ENCODE peak calls at places on chromosomes 2 and 18, in eight cellular contexts. F is prostate gland, H is iPS DF 6.9, W is A549, C is tibial artery, V is IMR-90, S is aorta, R is neural progenitor cell. B is an unnamed sample. For H3K4me1, the result is how much of the 10 kb centered on the place peaks cover.

GRCh38 chr2:177998996-177999395 is 73.6 kb downstream of the PDE11A start:
- DNase-seq in F (no peak), H (no peak), W (no peak), C (no peak), V (no peak), S (no peak), R (no peak), B (no peak)

GRCh38 chr2:242024751-242025355 is 155.3 kb downstream of the RTP5 start:
- DNase-seq in F (no peak), H (no peak), W (no peak), C (no peak), V (no peak), S (no peak), R (no peak), B (no peak)

GRCh38 chr2:203804070-203804469 is 63.5 kb upstream of the CTLA4 start:
- DNase-seq in F (no peak), H (no peak), W (no peak), C (peak), V (peak), S (peak), R (no peak), B (no peak)

GRCh38 chr18:28027755-28028154 is 149.2 kb downstream of the CDH2 start:
- DNase-seq in F (no peak), H (no peak), W (no peak), C (no peak), V (no peak), S (no peak), R (no peak), B (no peak)

GRCh38 chr2:177265834-177266817 is 1.6 kb upstream of the NFE2L2 start:
- DNase-seq in F (no peak), H (no peak), W (no peak), C (no peak), V (peak), S (no peak), R (no peak), B (no peak)

GRCh38 chr2:36478999-36479398 is 119.0 kb downstream of the FEZ2 start:
- DNase-seq in F (no peak), H (no peak), W (no peak), C (no peak), V (no peak), S (no peak), R (no peak), B (no peak)

GRCh38 chr2:223215136-223215535 is 163.1 kb downstream of the KCNE4 start:
- DNase-seq in F (no peak), H (no peak), W (no peak), C (no peak), V (no peak), S (no peak), R (no peak), B (no peak)

GRCh38 chr2:33552758-33553461 is 46.2 kb downstream of the FAM98A start:
- DNase-seq in F (no peak), H (no peak), W (no peak), C (no peak), V (peak), S (no peak), R (no peak), B (no peak)

GRCh38 chr2:118000041-118000440 is 13.8 kb downstream of the CCDC93 start:
- DNase-seq in F (no peak), H (no peak), W (no peak), C (no peak), V (no peak), S (no peak), R (no peak), B (no peak)

GRCh38 chr2:119803101-119803500 is 43.4 kb downstream of the PTPN4 start:
- DNase-seq in F (no peak), H (no peak), W (no peak), C (no peak), V (no peak), S (no peak), R (no peak), B (no peak)

GRCh38 chr2:157264099-157264498 is 6.6 kb downstream of the GALNT5 start:
- DNase-seq in F (no peak), H (no peak), W (no peak), C (no peak), V (peak), S (no peak), R (no peak), B (no peak)

GRCh38 chr18:47602273-47602897 is 328.1 kb downstream of the SMAD2 start:
- DNase-seq in F (no peak), H (no peak), W (no peak), C (no peak), V (no peak), S (no peak), R (no peak), B (no peak)

GRCh38 chr2:216371756-216372702 is at the start of gene MARCHF4:
- DNase-seq in F (peak), H (peak), W (peak), C (peak), V (peak), S (peak), R (peak), B (peak)
- H3K4me3 ChIP-seq in F (no peak), H (peak), W (peak), C (no peak), V (peak), S (no peak), R (peak), B (peak)

DNA sequence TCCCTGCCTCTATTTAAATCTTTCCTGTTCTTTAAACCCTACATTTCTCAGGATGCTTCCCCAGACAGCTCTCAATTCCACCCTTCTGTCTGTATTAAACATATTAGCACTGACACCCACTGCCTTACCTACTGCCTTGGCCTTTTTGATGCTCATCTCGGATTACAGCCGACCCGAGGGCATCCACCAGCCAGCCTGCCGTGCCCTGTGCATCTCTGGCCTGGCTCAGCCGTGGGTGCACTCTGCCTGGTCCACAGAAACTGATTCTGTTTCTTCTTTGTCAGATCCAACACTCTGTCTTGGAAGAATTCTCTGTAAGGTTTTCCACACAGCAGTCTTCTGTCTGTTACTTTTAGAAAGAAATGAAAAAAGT is 27.2 kb downstream of the TANC1 start:
- DNase-seq in F (no peak), H (no peak), W (no peak), C (no peak), V (no peak), S (no peak), R (peak), B (no peak)
- H3K4me1 ChIP-seq in F (under half), H (under half), W (half or more), C (under half), V (under half), S (under half), R (under half), B (under half)

GRCh38 chr2:62665446-62665845 is 40.1 kb upstream of the EHBP1 start:
- DNase-seq in F (no peak), H (no peak), W (no peak), C (no peak), V (no peak), S (no peak), R (no peak), B (no peak)
- H3K4me3 ChIP-seq in F (no peak), H (no peak), W (no peak), C (no peak), V (no peak), S (no peak), R (no peak), B (no peak)

GRCh38 chr18:55508637-55509036 is 79.4 kb downstream of the TCF4 start:
- DNase-seq in F (no peak), H (no peak), W (no peak), C (no peak), V (no peak), S (no peak), R (no peak), B (no peak)
- H3K4me1 ChIP-seq in F (under half), H (under half), W (under half), C (under half), V (under half), S (under half), R (under half), B (under half)

GRCh38 chr18:3839481-3840075 is 389.6 kb downstream of the TGIF1 start:
- DNase-seq in F (no peak), H (no peak), W (no peak), C (no peak), V (no peak), S (no peak), R (peak), B (no peak)

GRCh38 chr18:3830604-3831003 is 380.6 kb downstream of the TGIF1 start:
- DNase-seq in F (no peak), H (no peak), W (no peak), C (no peak), V (peak), S (no peak), R (no peak), B (no peak)

GRCh38 chr18:3832211-3832610 is 382.2 kb downstream of the TGIF1 start:
- DNase-seq in F (no peak), H (no peak), W (no peak), C (no peak), V (no peak), S (no peak), R (no peak), B (no peak)

GRCh38 chr18:3836937-3837336 is 387.0 kb downstream of the TGIF1 start:
- DNase-seq in F (no peak), H (no peak), W (no peak), C (no peak), V (no peak), S (no peak), R (no peak), B (no peak)

GRCh38 chr18:3836483-3836882 is 386.5 kb downstream of the TGIF1 start:
- DNase-seq in F (no peak), H (no peak), W (no peak), C (no peak), V (no peak), S (no peak), R (peak), B (no peak)
- H3K4me3 ChIP-seq in F (no peak), H (no peak), W (no peak), C (no peak), V (no peak), S (no peak), R (no peak), B (no peak)

DNA sequence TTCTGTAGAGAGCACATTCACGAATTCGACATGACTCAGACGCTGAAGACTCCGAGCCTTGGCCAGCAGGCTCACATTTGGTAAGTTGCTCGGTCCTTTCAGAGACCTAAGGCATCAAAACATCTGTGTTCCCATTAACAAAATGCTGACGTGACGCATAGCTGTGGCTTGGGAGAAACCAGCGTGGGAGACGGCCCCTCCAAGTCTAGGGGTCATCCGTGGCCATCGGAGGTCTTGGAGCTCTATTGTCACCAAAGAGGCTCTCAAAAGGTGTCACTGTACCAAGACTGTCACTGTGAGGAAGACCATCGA is 14.9 kb downstream of the FBLN7 start:
- DNase-seq in F (no peak), H (no peak), W (no peak), C (peak), V (no peak), S (peak), R (no peak), B (peak)
- H3K4me1 ChIP-seq in F (under half), H (under half), W (under half), C (under half), V (under half), S (under half), R (under half), B (under half)

GRCh38 chr2:226583715-226584114 is 215.9 kb downstream of the IRS1 start:
- DNase-seq in F (no peak), H (no peak), W (peak), C (no peak), V (peak), S (no peak), R (no peak), B (no peak)
- H3K4me3 ChIP-seq in F (no peak), H (no peak), W (no peak), C (no peak), V (no peak), S (no peak), R (no peak), B (no peak)

GRCh38 chr18:23994361-23994902 is 20.1 kb upstream of the TTC39C start:
- DNase-seq in F (peak), H (no peak), W (no peak), C (peak), V (peak), S (peak), R (peak), B (no peak)

GRCh38 chr18:23992941-23993280 is 21.6 kb upstream of the TTC39C start:
- DNase-seq in F (no peak), H (no peak), W (no peak), C (no peak), V (no peak), S (no peak), R (no peak), B (no peak)

GRCh38 chr18:23995180-23995579 is 19.4 kb upstream of the TTC39C start:
- DNase-seq in F (no peak), H (no peak), W (no peak), C (no peak), V (no peak), S (no peak), R (no peak), B (no peak)

GRCh38 chr18:23990474-23991410 is 23.8 kb upstream of the TTC39C start:
- DNase-seq in F (no peak), H (no peak), W (no peak), C (no peak), V (peak), S (no peak), R (no peak), B (no peak)

GRCh38 chr18:23992119-23992940 is 22.2 kb upstream of the TTC39C start:
- DNase-seq in F (peak), H (no peak), W (no peak), C (no peak), V (peak), S (no peak), R (no peak), B (no peak)
- H3K4me1 ChIP-seq in F (under half), H (under half), W (under half), C (under half), V (under half), S (under half), R (under half), B (under half)

GRCh38 chr2:188966079-188966571 is 8.0 kb upstream of the COL3A1 start:
- DNase-seq in F (no peak), H (no peak), W (no peak), C (no peak), V (no peak), S (no peak), R (no peak), B (no peak)
- H3K4me3 ChIP-seq in F (no peak), H (no peak), W (no peak), C (no peak), V (no peak), S (no peak), R (no peak), B (no peak)

GRCh38 chr2:54603796-54604195 is 119.7 kb upstream of the EML6 start:
- DNase-seq in F (no peak), H (no peak), W (no peak), C (no peak), V (no peak), S (no peak), R (no peak), B (no peak)
- H3K4me1 ChIP-seq in F (under half), H (under half), W (half or more), C (under half), V (under half), S (under half), R (under half), B (under half)